ENCODE peak calls at places on chromosomes 2 and 18, in eight cellular contexts. D is AG09309; R is BJ; F is HT-29; Z is activated T-cell treated with anti-CD3 and anti-CD28 coated beads, Interleukin-2, amount 50 U/mL, for 1 hour; V is heart left ventricle; L is GM20000; H is stomach. K is an unnamed sample.

GRCh38 chr18:8830067-8831060 is 125.0 kb downstream of the MTCL1 start:
- DNase-seq in F (no peak), D (no peak), L (no peak), V (no peak), H (no peak), Z (no peak), R (no peak), K (no peak)

GRCh38 chr18:58136865-58137264 is 92.8 kb downstream of the NEDD4L start:
- DNase-seq in F (no peak), D (no peak), R (no peak), V (no peak), H (no peak), Z (no peak), L (no peak), K (no peak)

GRCh38 chr2:183037660-183038340 is 457 bp downstream of the NCKAP1 start:
- DNase-seq in D (no peak), Z (no peak), F (no peak), V (peak), H (no peak), R (no peak), L (peak), K (peak)

GRCh38 chr2:12950957-12951656 is 234.4 kb downstream of the TRIB2 start:
- DNase-seq in H (no peak), V (no peak), L (no peak), R (peak), D (peak), Z (no peak), F (no peak), K (no peak)

GRCh38 chr2:27772804-27773203 is 1.3 kb downstream of the MRPL33 start:
- DNase-seq in H (no peak), V (no peak), Z (no peak), L (no peak), D (no peak), R (no peak), F (no peak), K (no peak)

GRCh38 chr2:134287323-134287722 is 33.5 kb downstream of the MGAT5 start:
- DNase-seq in R (no peak), D (no peak), H (no peak), Z (no peak), L (peak), V (no peak), F (no peak), K (no peak)

GRCh38 chr2:29262681-29263260 is 147.6 kb downstream of the CLIP4 start:
- DNase-seq in V (no peak), H (no peak), Z (no peak), D (no peak), R (no peak), F (no peak), L (no peak), K (no peak)

GRCh38 chr2:37326285-37326684 is 1.7 kb upstream of the PRKD3 start:
- DNase-seq in Z (no peak), F (no peak), L (no peak), R (peak), D (peak), H (no peak), V (peak), K (peak)

GRCh38 chr2:27833931-27834330 is 56.3 kb downstream of the RBKS start:
- DNase-seq in F (no peak), R (no peak), H (no peak), D (no peak), Z (no peak), V (no peak), L (no peak), K (no peak)

K was measured in tibial artery.